ENCODE peak calls at places on chromosomes 3 and 15, in five cellular contexts. B is fibroblast of lung, S is psoas muscle, O is MM.1S, Y is tibial artery. J is an unnamed sample.

GRCh38 chr15:60649845-60650548 is 171.1 kb upstream of the ICE2 start:
- DNase-seq in B (no peak), S (no peak), O (peak; percentile 88), Y (no peak), J (no peak)

GRCh38 chr3:60742606-60743145 is 508.6 kb downstream of the FHIT start:
- DNase-seq in B (peak; percentile 47), S (peak; percentile 60), O (no peak), Y (no peak), J (no peak)

GRCh38 chr15:66882251-66883020 is 180.4 kb downstream of the SMAD6 start:
- DNase-seq in B (peak; percentile 61), S (peak; percentile 67), O (no peak), Y (peak; percentile 77), J (no peak)

GRCh38 chr15:70247281-70247680 is 149.6 kb upstream of the TLE3 start:
- DNase-seq in B (no peak), S (no peak), O (no peak), Y (no peak), J (no peak)

GRCh38 chr3:146839727-146840126 is 234.6 kb upstream of the PLSCR5 start:
- DNase-seq in B (no peak), S (no peak), O (no peak), Y (no peak), J (no peak)

GRCh38 chr3:185423178-185423577 is 60.2 kb downstream of the MAP3K13 start:
- DNase-seq in B (peak; percentile 5), S (no peak), O (peak; percentile 91), Y (no peak), J (no peak)

GRCh38 chr15:23420806-23421575 is 26.1 kb downstream of the GOLGA6L2 start:
- DNase-seq in B (peak; percentile 9), S (peak; percentile 21), O (peak; percentile 95), Y (peak; percentile 68), J (no peak)

GRCh38 chr15:31516459-31516858 is 189.8 kb downstream of the KLF13 start:
- DNase-seq in B (no peak), S (no peak), O (no peak), Y (no peak), J (no peak)

GRCh38 chr3:155417119-155417517 is 123.6 kb upstream of the STRIT1 start:
- DNase-seq in B (no peak), S (no peak), O (no peak), Y (no peak), J (no peak)

GRCh38 chr15:93703092-93703785 is 528.1 kb upstream of the MCTP2 start:
- DNase-seq in B (no peak), S (no peak), O (no peak), Y (no peak), J (no peak)

GRCh38 chr3:160633361-160634083 is 43.4 kb upstream of the ARL14 start:
- DNase-seq in B (no peak), S (no peak), O (no peak), Y (no peak), J (no peak)

GRCh38 chr3:181695661-181696491 is 15.8 kb upstream of the SOX2 start:
- DNase-seq in B (no peak), S (no peak), O (no peak), Y (no peak), J (no peak)

GRCh38 chr3:56683122-56683817 is at the start of gene TASOR:
- DNase-seq in B (peak; percentile 80), S (peak; percentile 92), O (peak; percentile 92), Y (peak; percentile 90), J (peak; percentile 73)

GRCh38 chr15:86624261-86625036 is 544.8 kb downstream of the AGBL1 start:
- DNase-seq in B (peak; percentile 85), S (peak; percentile 95), O (peak; percentile 79), Y (peak; percentile 66), J (peak; percentile 58)

GRCh38 chr3:171309906-171310359 is 150.3 kb downstream of the TNIK start:
- DNase-seq in B (peak; percentile 61), S (no peak), O (no peak), Y (no peak), J (no peak)

GRCh38 chr15:101439920-101440319 is 49.6 kb downstream of the PCSK6 start:
- DNase-seq in B (peak; percentile 64), S (no peak), O (no peak), Y (no peak), J (no peak)

GRCh38 chr15:101439285-101439919 is 50.1 kb downstream of the PCSK6 start:
- DNase-seq in B (peak; percentile 30), S (peak; percentile 73), O (no peak), Y (no peak), J (no peak)

GRCh38 chr15:101437209-101437608 is 52.3 kb downstream of the PCSK6 start:
- DNase-seq in B (no peak), S (no peak), O (no peak), Y (no peak), J (peak; percentile 47)

GRCh38 chr15:101437618-101438481 is 51.7 kb downstream of the PCSK6 start:
- DNase-seq in B (no peak), S (no peak), O (no peak), Y (no peak), J (no peak)

DNA sequence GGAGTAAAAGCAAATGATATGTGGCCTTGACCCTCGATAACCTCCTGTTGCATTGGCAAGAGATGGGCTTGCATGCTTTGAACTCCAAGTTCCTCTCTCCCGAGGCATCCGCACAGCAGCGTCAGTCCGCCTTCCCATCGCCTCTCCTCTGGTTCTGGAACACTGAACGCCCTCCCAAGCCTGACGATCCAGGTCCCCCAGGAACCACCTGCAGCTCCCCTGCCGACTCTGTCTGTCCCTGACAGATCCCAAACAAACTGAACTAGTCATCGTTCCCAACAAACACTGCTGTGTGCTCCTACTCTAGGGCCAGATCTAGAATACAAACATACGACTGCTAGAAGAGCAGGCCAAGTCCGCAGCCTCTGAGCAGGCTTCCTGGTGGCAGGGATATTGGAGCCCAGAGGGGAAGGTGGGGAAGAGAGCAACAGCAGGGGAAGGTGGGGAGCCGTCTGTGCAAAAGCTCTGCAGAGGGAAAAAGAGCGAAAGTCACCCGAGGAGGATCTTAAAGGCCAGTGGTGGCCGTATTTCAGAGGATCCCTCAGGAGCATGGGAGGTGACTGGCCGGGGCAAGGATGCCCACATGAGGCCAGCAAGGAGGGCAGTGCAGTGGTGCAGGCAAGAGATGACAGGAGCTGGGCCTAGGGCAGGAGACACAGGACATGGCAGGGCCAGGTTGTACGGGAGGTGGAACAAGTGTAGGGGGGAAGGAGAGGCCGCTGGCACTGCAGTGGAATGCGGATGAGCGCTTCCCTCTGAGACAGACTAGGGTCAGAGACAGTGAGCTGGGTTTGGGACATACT is 50.8 kb downstream of the PCSK6 start:
- DNase-seq in B (no peak), S (peak; percentile 60), O (no peak), Y (no peak), J (no peak)
- H3K27ac ChIP-seq in B (peak overlapping the region; percentile 46), S (peak overlapping the region; percentile 38), O (no peak overlapping the region), Y (no peak overlapping the region), J (peak overlapping the region; percentile 87)

DNA sequence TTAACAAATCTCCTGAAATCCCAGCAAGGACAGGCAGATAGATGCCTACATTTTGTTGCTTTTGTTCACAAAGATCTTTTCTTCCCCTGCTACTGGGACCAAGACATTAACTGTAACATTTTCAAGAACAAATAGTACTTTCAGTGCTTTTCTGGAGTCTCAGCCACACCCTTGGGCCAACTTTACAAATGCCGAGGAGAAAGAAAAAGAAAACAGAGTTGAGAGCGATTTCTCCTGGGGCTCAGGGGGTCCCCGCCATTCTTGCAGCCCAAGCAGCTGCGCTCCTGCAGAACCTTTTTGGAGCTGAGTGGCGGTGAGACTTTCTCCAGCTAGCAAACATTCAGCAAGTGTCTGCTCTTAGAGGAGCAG is 18.8 kb downstream of the EID1 start:
- DNase-seq in B (peak; percentile 27), S (no peak), O (no peak), Y (no peak), J (no peak)
- H3K4me3 ChIP-seq in B (peak overlapping the region; percentile 25), S (peak overlapping the region; percentile 10), O (no peak overlapping the region), Y (peak overlapping the region; percentile 36), J (peak overlapping the region; percentile 64)

GRCh38 chr3:45411081-45411480 is 22.7 kb downstream of the LARS2 start:
- DNase-seq in B (no peak), S (no peak), O (no peak), Y (no peak), J (no peak)

GRCh38 chr3:45412731-45413130 is 24.4 kb downstream of the LARS2 start:
- DNase-seq in B (no peak), S (no peak), O (no peak), Y (no peak), J (no peak)

GRCh38 chr3:45414823-45415222 is 26.4 kb downstream of the LARS2 start:
- DNase-seq in B (no peak), S (no peak), O (peak; percentile 81), Y (no peak), J (no peak)

GRCh38 chr3:45413172-45413765 is 24.9 kb downstream of the LARS2 start:
- DNase-seq in B (no peak), S (no peak), O (no peak), Y (no peak), J (no peak)

GRCh38 chr3:45414341-45414740 is 26.0 kb downstream of the LARS2 start:
- DNase-seq in B (no peak), S (no peak), O (no peak), Y (no peak), J (no peak)
- TF ChIP-seq CTCF in B (no peak), S (no peak), O (no peak), Y (no peak), J (no peak)

GRCh38 chr3:112334709-112335108 is 1.8 kb downstream of the CD200 start:
- DNase-seq in B (no peak), S (no peak), O (no peak), Y (no peak), J (no peak)
- H3K27ac ChIP-seq in B (no peak overlapping the region), S (no peak overlapping the region), O (no peak overlapping the region), Y (peak overlapping the region; percentile 86), J (peak overlapping the region; percentile 98)

DNA sequence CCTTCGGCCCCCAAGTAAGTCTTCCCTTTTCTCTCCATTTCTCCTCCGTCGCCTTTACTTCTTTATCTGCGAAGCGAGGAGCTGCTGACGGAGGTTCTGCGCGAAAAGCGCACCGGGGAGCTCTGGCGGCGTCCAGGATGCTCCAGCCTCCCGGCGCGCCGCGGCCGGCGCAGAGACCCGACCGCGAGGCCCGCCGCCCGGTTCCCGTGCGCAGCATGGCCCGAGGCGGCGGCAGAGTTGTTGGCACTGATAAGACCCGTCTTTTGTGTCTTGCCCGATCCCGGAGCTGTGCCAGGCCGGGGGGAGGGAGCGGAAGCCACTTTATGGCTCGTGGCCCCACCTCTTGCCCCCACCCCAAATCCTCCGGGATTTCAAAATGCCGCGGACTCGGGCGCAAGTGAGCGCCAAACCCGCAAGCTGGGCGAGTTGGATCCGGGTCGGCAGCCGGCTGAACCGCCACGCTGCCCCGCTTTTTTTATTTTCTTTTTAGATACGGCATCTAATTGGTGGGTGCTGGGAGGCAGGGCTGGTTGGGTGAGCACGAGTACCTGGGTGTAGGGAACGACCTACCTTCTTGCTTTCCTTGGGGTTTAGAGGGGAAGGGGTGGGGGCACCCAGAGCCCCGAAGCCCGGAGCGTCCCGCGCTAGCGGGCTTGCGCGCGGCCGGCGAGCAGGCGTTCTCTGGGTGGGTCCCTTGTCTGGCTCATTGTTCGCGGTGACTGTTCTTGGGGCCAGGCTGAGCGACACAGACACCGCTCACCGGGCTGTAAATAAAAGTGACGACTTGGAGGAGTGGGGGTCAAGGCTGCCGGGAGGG is 532.7 kb upstream of the SEMA6D start:
- DNase-seq in B (peak; percentile 39), S (no peak), O (peak; percentile 31), Y (no peak), J (no peak)
- H3K4me3 ChIP-seq in B (peak overlapping the region; percentile 50), S (peak overlapping the region; percentile 66), O (peak overlapping the region; percentile 70), Y (peak overlapping the region; percentile 51), J (peak overlapping the region; percentile 52)

GRCh38 chr3:47370887-47371697 is 9.7 kb upstream of the PTPN23 start:
- DNase-seq in B (no peak), S (no peak), O (peak; percentile 10), Y (peak; percentile 21), J (no peak)
- TF ChIP-seq CTCF in B (no peak), S (peak; percentile 19), O (peak; percentile 20), Y (peak; percentile 33), J (peak; percentile 40)

J was measured in dorsolateral prefrontal cortex.